ENCODE peak calls at places on chromosomes 3 and 15, in four cellular contexts. V is HCT116, X is OCI-LY7, Y is brain microvascular endothelial cell. U is an unnamed sample.

GRCh38 chr3:37990527-37990926 is at the start of gene VILL:
- DNase-seq in X (no peak), Y (no peak), V (no peak), U (no peak)

GRCh38 chr3:25300141-25300540 is 127.9 kb upstream of the RARB start:
- DNase-seq in X (no peak), Y (no peak), V (no peak), U (no peak)

GRCh38 chr3:8490079-8490552 is 11.5 kb upstream of the LMCD1 start:
- DNase-seq in V (no peak), Y (peak; percentile 94), X (no peak), U (peak; percentile 85)

GRCh38 chr3:161333696-161334095 is 37.6 kb downstream of the SPTSSB start:
- DNase-seq in Y (no peak), X (no peak), V (no peak), U (no peak)

GRCh38 chr3:12897537-12898289 is 56.3 kb upstream of the RPL32 start:
- DNase-seq in Y (no peak), V (no peak), X (no peak), U (no peak)

GRCh38 chr3:131403216-131403895 is 21.8 kb downstream of the NUDT16 start:
- DNase-seq in X (no peak), V (no peak), Y (no peak), U (no peak)

GRCh38 chr3:48039487-48040190 is 23.4 kb upstream of the MAP4 start:
- DNase-seq in Y (peak; percentile 63), X (no peak), V (peak; percentile 74), U (peak; percentile 91)

GRCh38 chr3:160870327-160870726 is 114.3 kb downstream of the PPM1L start:
- DNase-seq in Y (peak; percentile 9), V (no peak), X (no peak), U (no peak)

GRCh38 chr15:64596701-64597468 is 136.5 kb downstream of the ZNF609 start:
- DNase-seq in X (no peak), V (no peak), Y (peak; percentile 40), U (peak; percentile 9)

GRCh38 chr3:19183572-19183971 is 35.3 kb downstream of the KCNH8 start:
- DNase-seq in V (no peak), X (no peak), Y (no peak), U (no peak)

GRCh38 chr15:29925227-29926082 is 103.2 kb upstream of the TJP1 start:
- DNase-seq in V (peak; percentile 71), Y (peak; percentile 86), X (peak; percentile 41), U (peak; percentile 66)

GRCh38 chr3:43737001-43737440 is 46.3 kb downstream of the ABHD5 start:
- DNase-seq in V (no peak), Y (no peak), X (no peak), U (no peak)

DNA sequence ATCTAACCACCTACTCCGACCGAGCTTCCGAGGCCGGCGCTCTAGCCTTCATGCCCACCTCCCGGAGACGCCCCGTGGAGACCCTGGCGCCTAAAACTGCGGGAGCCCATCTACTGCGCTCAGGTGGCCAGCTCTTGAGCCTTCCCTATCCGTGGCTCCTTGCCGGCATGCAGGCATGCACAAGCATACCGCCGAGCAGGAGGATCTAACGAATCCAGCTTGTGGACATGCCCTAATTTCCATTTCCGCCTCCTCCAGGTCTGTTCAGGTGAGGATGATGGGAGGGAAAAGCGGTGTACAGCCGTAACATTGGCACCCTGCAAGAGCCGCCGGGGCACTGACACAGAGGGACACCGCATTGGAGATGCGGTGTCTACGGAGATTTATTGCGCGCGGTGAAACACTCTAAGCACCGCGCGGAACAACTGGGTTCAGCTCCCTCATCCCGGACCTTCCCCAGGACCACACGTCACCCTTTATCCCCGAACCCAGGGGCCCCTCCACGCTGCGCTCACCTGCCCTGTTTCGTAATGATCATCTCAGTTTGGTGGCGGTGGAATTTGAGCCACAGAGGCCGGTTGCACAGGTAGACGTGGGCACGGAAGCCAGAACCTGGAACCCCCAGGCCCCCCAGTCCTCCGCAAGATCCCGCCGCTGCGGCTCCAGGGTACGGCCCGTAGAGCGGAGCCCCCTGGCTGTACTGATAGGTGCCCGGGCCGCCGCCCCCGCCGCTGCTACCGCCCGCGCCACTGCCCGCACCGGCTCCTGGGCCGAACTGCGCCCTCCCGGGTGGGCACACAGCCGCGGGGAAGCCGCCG is 1.0 kb downstream of the EOMES start:
- DNase-seq in Y (no peak), X (no peak), V (peak; percentile 34), U (no peak)
- TF ChIP-seq CTCF in Y (no peak), X (peak; percentile 17), V (no peak), U (no peak)

DNA sequence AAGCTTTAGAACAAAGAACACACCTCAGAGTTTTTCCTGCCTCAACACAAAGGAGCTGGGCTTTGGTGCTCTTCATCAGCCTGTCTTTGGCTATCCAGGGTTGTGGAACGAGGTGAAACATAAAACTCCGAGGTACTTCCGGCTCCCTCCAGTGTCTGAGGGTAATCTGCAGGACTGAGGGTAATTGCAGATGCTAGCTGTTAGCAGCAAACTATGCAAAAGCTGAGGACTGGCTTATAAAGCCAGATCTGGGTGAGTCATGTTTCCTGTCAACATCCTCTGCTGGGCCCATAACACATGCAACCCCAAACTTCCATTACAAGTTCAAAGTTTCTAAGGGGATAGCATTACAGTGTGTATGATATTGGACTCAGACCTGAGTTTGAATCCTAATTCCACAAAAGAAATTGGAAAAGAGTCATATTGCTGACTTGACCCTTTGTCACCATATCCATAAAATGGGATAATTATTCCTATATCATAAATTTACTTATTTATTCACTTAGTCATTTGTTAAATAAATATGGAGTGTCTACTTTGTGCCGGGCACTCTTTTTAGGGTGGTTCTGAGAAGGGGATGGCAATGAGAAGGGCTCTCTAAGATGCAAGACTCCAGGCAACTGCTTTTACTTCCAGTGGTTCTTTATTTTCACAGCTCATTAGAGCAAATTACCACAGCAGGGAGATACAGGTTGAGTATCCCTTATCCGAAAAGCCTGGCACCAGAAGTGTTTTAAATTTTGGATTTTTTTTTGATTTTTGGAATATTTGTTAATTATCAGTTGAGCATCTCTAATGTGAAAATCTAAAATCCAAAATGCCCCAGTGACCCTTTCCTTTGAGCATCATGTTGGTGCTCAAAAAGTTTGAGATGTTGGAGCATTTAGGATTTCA is 9.5 kb upstream of the TRIM69 start:
- DNase-seq in X (peak; percentile 95), V (peak; percentile 52), Y (peak; percentile 92), U (peak; percentile 88)
- TF ChIP-seq CTCF in X (no peak), V (no peak), Y (no peak), U (no peak)

GRCh38 chr15:40090774-40091455 is 17.8 kb downstream of the BMF start:
- DNase-seq in V (no peak), Y (no peak), X (no peak), U (no peak)

GRCh38 chr15:40091861-40092415 is 16.7 kb downstream of the BMF start:
- DNase-seq in X (no peak), Y (no peak), V (no peak), U (no peak)

GRCh38 chr15:40094156-40094555 is 14.5 kb downstream of the BMF start:
- DNase-seq in X (no peak), V (no peak), Y (no peak), U (no peak)

GRCh38 chr15:40093224-40093842 is 15.3 kb downstream of the BMF start:
- DNase-seq in X (peak; percentile 61), Y (no peak), V (no peak), U (peak; percentile 26)

DNA sequence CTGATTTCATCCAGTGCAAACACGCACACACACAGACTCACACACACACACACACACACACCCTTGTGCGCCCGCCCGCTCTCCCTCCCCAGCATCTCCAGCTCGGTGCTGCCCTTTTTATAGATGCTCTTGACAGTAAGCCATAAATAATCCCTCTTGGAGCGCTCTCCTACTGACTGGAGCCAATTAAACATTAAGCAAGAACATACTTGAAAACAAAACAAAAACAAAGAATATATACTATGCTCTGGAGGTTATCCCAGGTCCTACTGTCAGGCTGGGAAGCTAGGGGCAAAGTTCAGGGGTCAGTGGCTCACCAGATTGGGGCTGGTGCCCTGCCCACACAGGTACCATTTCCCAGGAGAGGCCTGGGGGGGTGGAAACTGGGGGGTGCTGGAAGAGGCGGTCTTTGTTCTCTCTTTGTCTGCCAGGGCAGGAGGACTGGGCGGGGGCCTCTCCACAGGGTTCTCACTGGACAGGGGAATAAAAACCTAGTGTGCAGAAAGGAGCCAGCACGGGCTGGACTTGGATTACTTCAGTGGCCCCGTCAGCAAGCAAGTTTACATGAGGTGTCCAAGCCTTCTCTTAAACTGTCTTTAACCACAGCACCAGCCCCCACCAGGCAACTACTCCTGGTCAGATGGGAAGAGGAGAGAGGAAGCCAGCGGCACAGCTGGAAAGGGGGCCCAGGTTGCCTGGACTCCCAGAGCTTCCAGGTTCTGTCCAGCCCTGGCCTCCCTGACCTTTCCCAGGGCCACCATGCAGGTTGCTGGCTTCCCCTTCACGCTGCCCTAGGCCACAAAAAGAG is 16.1 kb downstream of the BMF start:
- DNase-seq in X (no peak), V (no peak), Y (no peak), U (peak; percentile 92)
- TF ChIP-seq CTCF in X (no peak), V (no peak), Y (no peak), U (no peak)

GRCh38 chr3:126714921-126715320 is 10.9 kb downstream of the CHCHD6 start:
- DNase-seq in V (no peak), Y (no peak), X (no peak), U (no peak)

GRCh38 chr3:126713229-126713628 is 9.2 kb downstream of the CHCHD6 start:
- DNase-seq in V (no peak), Y (no peak), X (no peak), U (no peak)

GRCh38 chr3:126714296-126714900 is 10.4 kb downstream of the CHCHD6 start:
- DNase-seq in Y (no peak), V (no peak), X (no peak), U (no peak)

GRCh38 chr3:126715432-126715831 is 11.4 kb downstream of the CHCHD6 start:
- DNase-seq in Y (no peak), X (no peak), V (no peak), U (no peak)

GRCh38 chr3:126711361-126711760 is 7.3 kb downstream of the CHCHD6 start:
- DNase-seq in Y (peak; percentile 19), X (no peak), V (no peak), U (peak; percentile 57)
- TF ChIP-seq CTCF in Y (no peak), X (no peak), V (peak; percentile 26), U (no peak)

GRCh38 chr3:159586587-159587202 is 401.9 kb upstream of the IL12A start:
- DNase-seq in V (peak; percentile 29), Y (peak; percentile 63), X (no peak), U (peak; percentile 52)

DNA sequence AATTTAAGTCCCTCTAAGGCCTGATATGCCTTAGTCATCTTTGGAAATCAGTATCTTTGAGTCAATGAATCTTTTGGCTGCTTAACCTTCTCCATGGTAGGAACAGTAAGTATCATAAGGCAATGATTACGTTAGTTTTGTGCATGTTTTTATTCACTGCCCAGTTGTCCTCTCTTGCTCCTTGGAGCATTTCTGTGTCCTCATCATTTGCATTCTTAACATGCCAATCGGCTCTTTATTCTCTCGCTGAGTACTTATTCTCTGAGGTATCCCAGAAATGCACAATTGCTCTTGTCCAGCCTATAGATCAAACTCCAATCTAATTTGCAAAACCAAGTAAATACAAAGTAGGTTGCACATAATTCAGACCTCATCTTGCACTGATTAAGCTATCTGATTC is 405.0 kb upstream of the IL12A start:
- DNase-seq in Y (peak; percentile 18), V (no peak), X (no peak), U (peak; percentile 7)
- TF ChIP-seq CTCF in Y (no peak), V (no peak), X (no peak), U (no peak)

GRCh38 chr3:49134471-49135265 is 1.8 kb upstream of the LAMB2 start:
- DNase-seq in Y (no peak), V (peak; percentile 13), X (no peak), U (no peak)
- TF ChIP-seq CTCF in Y (no peak), V (peak; percentile 36), X (peak; percentile 41), U (no peak)

U was measured in HFFc6.